ENCODE peak calls at places on chromosome 21, in seven cellular contexts. M is left cardiac atrium, Z is HFF-Myc, G is anterior cingulate cortex, N is HFFc6, E is Daoy, T is AG04450. V is an unnamed sample.

GRCh38 chr21:36260030-36260787 is 59.8 kb upstream of the MORC3 start:
- DNase-seq in M (no peak), Z (peak), G (no peak), N (peak), E (peak), T (peak), V (peak)

GRCh38 chr21:41610042-41610839 is 102.3 kb upstream of the TMPRSS2 start:
- DNase-seq in M (peak), Z (no peak), G (no peak), N (peak), E (peak), T (no peak), V (no peak)

GRCh38 chr21:38434913-38435533 is 63.3 kb downstream of the ERG start:
- DNase-seq in M (no peak), Z (no peak), G (no peak), N (peak), E (peak), T (peak), V (no peak)

GRCh38 chr21:25895565-25896205 is 160.9 kb downstream of the GABPA start:
- DNase-seq in M (no peak), Z (no peak), G (no peak), N (peak), E (peak), T (no peak), V (no peak)

GRCh38 chr21:45130324-45130774 is 56.0 kb downstream of the ADARB1 start:
- DNase-seq in M (no peak), Z (peak), G (no peak), N (peak), E (peak), T (no peak), V (no peak)

GRCh38 chr21:45636921-45637646 is 6.4 kb upstream of the PCBP3 start:
- DNase-seq in M (no peak), Z (no peak), G (no peak), N (no peak), E (peak), T (no peak), V (no peak)

GRCh38 chr21:15592271-15592860 is 137.4 kb upstream of the USP25 start:
- DNase-seq in M (no peak), Z (peak), G (no peak), N (peak), E (no peak), T (peak), V (no peak)

GRCh38 chr21:16330340-16331319 is 600.8 kb downstream of the USP25 start:
- DNase-seq in M (no peak), Z (peak), G (no peak), N (peak), E (peak), T (peak), V (no peak)

GRCh38 chr21:45512626-45513002 is 29.6 kb downstream of the SLC19A1 start:
- DNase-seq in M (peak), Z (no peak), G (no peak), N (no peak), E (no peak), T (no peak), V (no peak)

GRCh38 chr21:34743831-34744230 is 75.0 kb downstream of the CLIC6 start:
- DNase-seq in M (peak), Z (peak), G (no peak), N (peak), E (peak), T (no peak), V (no peak)

GRCh38 chr21:32094792-32095191 is 184.1 kb downstream of the MIS18A start:
- DNase-seq in M (no peak), Z (no peak), G (no peak), N (no peak), E (peak), T (no peak), V (no peak)

GRCh38 chr21:34017127-34017961 is 56.0 kb upstream of the MRPS6 start:
- DNase-seq in M (no peak), Z (no peak), G (no peak), N (peak), E (no peak), T (no peak), V (no peak)

GRCh38 chr21:36134820-36135390 is at the start of gene CBR3:
- DNase-seq in M (peak), Z (no peak), G (peak), N (peak), E (peak), T (no peak), V (peak)

GRCh38 chr21:45136927-45137611 is 62.7 kb downstream of the ADARB1 start:
- DNase-seq in M (peak), Z (peak), G (peak), N (peak), E (peak), T (peak), V (peak)

GRCh38 chr21:33998402-33998801 is 75.0 kb upstream of the MRPS6 start:
- DNase-seq in M (no peak), Z (no peak), G (no peak), N (no peak), E (no peak), T (no peak), V (no peak)

GRCh38 chr21:29441651-29442050 is 142.9 kb downstream of the BACH1 start:
- DNase-seq in M (no peak), Z (no peak), G (no peak), N (no peak), E (no peak), T (no peak), V (no peak)

GRCh38 chr21:14587266-14587665 is 41.2 kb upstream of the SAMSN1 start:
- DNase-seq in M (no peak), Z (no peak), G (no peak), N (no peak), E (no peak), T (no peak), V (no peak)

GRCh38 chr21:16239659-16240265 is 510.0 kb downstream of the USP25 start:
- DNase-seq in M (no peak), Z (no peak), G (no peak), N (no peak), E (peak), T (no peak), V (no peak)

GRCh38 chr21:34843562-34843961 is 174.8 kb downstream of the CLIC6 start:
- DNase-seq in M (no peak), Z (no peak), G (no peak), N (no peak), E (no peak), T (no peak), V (no peak)

GRCh38 chr21:25094695-25095094 is 512.6 kb downstream of the MRPL39 start:
- DNase-seq in M (no peak), Z (no peak), G (no peak), N (no peak), E (no peak), T (no peak), V (no peak)

GRCh38 chr21:28540514-28540913 is 452.2 kb downstream of the LTN1 start:
- DNase-seq in M (no peak), Z (peak), G (no peak), N (peak), E (no peak), T (peak), V (no peak)

GRCh38 chr21:36156815-36157670 is at the start of gene DOP1B:
- DNase-seq in M (peak), Z (no peak), G (no peak), N (no peak), E (no peak), T (no peak), V (no peak)

GRCh38 chr21:17250651-17251294 is 262.1 kb upstream of the CXADR start:
- DNase-seq in M (no peak), Z (no peak), G (no peak), N (no peak), E (no peak), T (no peak), V (no peak)

GRCh38 chr21:45991606-45992301 is 10.2 kb downstream of the COL6A1 start:
- DNase-seq in M (no peak), Z (no peak), G (no peak), N (no peak), E (peak), T (no peak), V (no peak)

GRCh38 chr21:33035147-33035546 is 9.4 kb downstream of the OLIG2 start:
- DNase-seq in M (no peak), Z (no peak), G (no peak), N (no peak), E (no peak), T (no peak), V (no peak)

GRCh38 chr21:36205962-36206361 is 49.3 kb downstream of the DOP1B start:
- DNase-seq in M (no peak), Z (no peak), G (no peak), N (no peak), E (no peak), T (no peak), V (no peak)

V was measured in occipital lobe.